ENCODE peak calls at places on chromosomes 6 and 20, in seven cellular contexts. V, A, L, W, J, I and P are unnamed samples.

GRCh38 chr6:37549186-37549957 is 49.7 kb upstream of the CCDC167 start:
- DNase-seq in V (no peak), A (no peak), L (no peak), W (no peak), J (no peak), I (no peak), P (no peak)

GRCh38 chr6:46453221-46453620 is 38.0 kb downstream of the RCAN2 start:
- DNase-seq in V (no peak), A (peak; percentile 88), L (no peak), W (no peak), J (no peak), I (no peak), P (no peak)

GRCh38 chr6:4347877-4348276 is 212.5 kb upstream of the ECI2 start:
- DNase-seq in V (no peak), A (no peak), L (no peak), W (no peak), J (no peak), I (no peak), P (no peak)

GRCh38 chr20:11797161-11797560 is 120.5 kb upstream of the BTBD3 start:
- DNase-seq in V (no peak), A (no peak), L (no peak), W (no peak), J (no peak), I (no peak), P (no peak)

GRCh38 chr6:150301871-150302800 is 66.7 kb upstream of the IYD start:
- DNase-seq in V (no peak), A (peak; percentile 73), L (no peak), W (no peak), J (no peak), I (no peak), P (no peak)

GRCh38 chr20:53162251-53162835 is 190.2 kb downstream of the TSHZ2 start:
- DNase-seq in V (peak; percentile 39), A (peak; percentile 81), L (no peak), W (no peak), J (peak; percentile 6), I (no peak), P (no peak)

GRCh38 chr20:52200870-52201269 is 9.3 kb upstream of the ZFP64 start:
- DNase-seq in V (no peak), A (no peak), L (no peak), W (no peak), J (no peak), I (no peak), P (no peak)

GRCh38 chr20:62454936-62455673 is 20.7 kb downstream of the GATA5 start:
- DNase-seq in V (no peak), A (no peak), L (no peak), W (no peak), J (no peak), I (no peak), P (no peak)

GRCh38 chr20:8432435-8433148 is 300.5 kb downstream of the PLCB1 start:
- DNase-seq in V (no peak), A (no peak), L (no peak), W (peak; percentile 10), J (no peak), I (no peak), P (no peak)

GRCh38 chr6:76481101-76481500 is 408.6 kb upstream of the IMPG1 start:
- DNase-seq in V (no peak), A (no peak), L (no peak), W (no peak), J (no peak), I (no peak), P (no peak)

GRCh38 chr6:93393554-93394074 is 25.7 kb downstream of the EPHA7 start:
- DNase-seq in V (no peak), A (no peak), L (no peak), W (no peak), J (no peak), I (no peak), P (no peak)

GRCh38 chr20:63509088-63509564 is 10.2 kb upstream of the EEF1A2 start:
- DNase-seq in V (no peak), A (no peak), L (no peak), W (no peak), J (no peak), I (no peak), P (no peak)

GRCh38 chr6:42359021-42359420 is 92.7 kb downstream of the TRERF1 start:
- DNase-seq in V (no peak), A (no peak), L (no peak), W (no peak), J (no peak), I (no peak), P (no peak)

GRCh38 chr20:41214202-41214601 is 76.9 kb downstream of the PLCG1 start:
- DNase-seq in V (no peak), A (no peak), L (no peak), W (no peak), J (no peak), I (no peak), P (no peak)

GRCh38 chr6:16624631-16625299 is 136.5 kb downstream of the ATXN1 start:
- DNase-seq in V (no peak), A (no peak), L (no peak), W (no peak), J (no peak), I (no peak), P (no peak)

GRCh38 chr6:30763618-30764489 is 19.5 kb upstream of the IER3 start:
- DNase-seq in V (no peak), A (peak; percentile 84), L (no peak), W (no peak), J (peak; percentile 65), I (no peak), P (no peak)

GRCh38 chr20:32052792-32053362 is 835 bp downstream of the HCK start:
- DNase-seq in V (peak; percentile 66), A (no peak), L (no peak), W (peak; percentile 55), J (no peak), I (no peak), P (no peak)

GRCh38 chr6:34583861-34584604 is 27.9 kb upstream of the SPDEF start:
- DNase-seq in V (no peak), A (no peak), L (no peak), W (no peak), J (no peak), I (no peak), P (no peak)

GRCh38 chr6:121222656-121223055 is 111.6 kb downstream of the TBC1D32 start:
- DNase-seq in V (no peak), A (peak; percentile 65), L (no peak), W (no peak), J (no peak), I (no peak), P (no peak)

GRCh38 chr6:56101141-56101553 is 146.2 kb downstream of the COL21A1 start:
- DNase-seq in V (no peak), A (peak; percentile 97), L (no peak), W (no peak), J (no peak), I (no peak), P (no peak)

GRCh38 chr6:166596741-166597507 is 10.4 kb upstream of the RAMACL start:
- DNase-seq in V (no peak), A (no peak), L (no peak), W (no peak), J (no peak), I (no peak), P (no peak)